ENCODE peak calls at places on chromosomes 7 and 10, in nine cellular contexts. X is heart left ventricle, R is H9, O is fibroblast of lung, D is RWPE2, I is mesenchymal stem cell, T is thoracic aorta, P is pancreas, Z is transverse colon. L is an unnamed sample.
A peak's percentile ranks its signal among the peaks of the same experiment; 100 is the strongest.

GRCh38 chr10:127996586-127996985 is 89.7 kb downstream of the PTPRE start:
- DNase-seq in X (peak; percentile 68), R (no peak), O (peak; percentile 24), D (no peak), I (peak; percentile 80), T (no peak), P (no peak), Z (no peak), L (no peak)

GRCh38 chr7:147197006-147197405 is 1080.4 kb downstream of the CNTNAP2 start:
- DNase-seq in X (no peak), R (no peak), O (peak; percentile 14), D (no peak), I (no peak), T (no peak), P (no peak), Z (no peak), L (no peak)

GRCh38 chr10:117590516-117590915 is 48.0 kb downstream of the EMX2 start:
- DNase-seq in X (no peak), R (no peak), O (no peak), D (no peak), I (peak; percentile 21), T (no peak), P (no peak), Z (no peak), L (no peak)

GRCh38 chr10:96586419-96587254 is at the start of gene TM9SF3:
- DNase-seq in X (peak; percentile 96), R (peak; percentile 85), O (peak; percentile 84), D (peak; percentile 90), I (peak; percentile 91), T (peak; percentile 72), P (peak; percentile 93), Z (peak; percentile 95), L (peak; percentile 70)

GRCh38 chr10:76382381-76382851 is 951.0 kb downstream of the LRMDA start:
- DNase-seq in X (no peak), R (no peak), O (peak; percentile 58), D (no peak), I (peak; percentile 78), T (no peak), P (no peak), Z (no peak), L (no peak)

GRCh38 chr7:49773939-49774458 is 561 bp downstream of the VWC2 start:
- DNase-seq in X (peak; percentile 46), R (peak; percentile 50), O (no peak), D (no peak), I (no peak), T (no peak), P (no peak), Z (no peak), L (no peak)

GRCh38 chr10:129727495-129727894 is 236.6 kb downstream of the EBF3 start:
- DNase-seq in X (no peak), R (no peak), O (no peak), D (no peak), I (no peak), T (no peak), P (no peak), Z (no peak), L (no peak)

GRCh38 chr10:62937674-62938073 is 121.5 kb upstream of the EGR2 start:
- DNase-seq in X (no peak), R (no peak), O (no peak), D (no peak), I (no peak), T (no peak), P (no peak), Z (no peak), L (no peak)

GRCh38 chr10:32939296-32940111 is 18.5 kb downstream of the ITGB1 start:
- DNase-seq in X (no peak), R (no peak), O (no peak), D (no peak), I (no peak), T (no peak), P (no peak), Z (no peak), L (no peak)

GRCh38 chr7:1144269-1144771 is 15.7 kb downstream of the ZFAND2A start:
- DNase-seq in X (peak; percentile 80), R (no peak), O (peak; percentile 23), D (no peak), I (no peak), T (no peak), P (peak; percentile 58), Z (no peak), L (no peak)

GRCh38 chr7:103989785-103990775 is 622 bp upstream of the RELN start:
- DNase-seq in X (no peak), R (peak; percentile 58), O (peak; percentile 49), D (no peak), I (peak; percentile 13), T (no peak), P (peak; percentile 15), Z (no peak), L (no peak)

GRCh38 chr10:499991-500390 is 189.5 kb downstream of the DIP2C start:
- DNase-seq in X (peak; percentile 17), R (no peak), O (no peak), D (peak; percentile 24), I (no peak), T (no peak), P (no peak), Z (no peak), L (no peak)

GRCh38 chr10:33139191-33139646 is 181.2 kb upstream of the ITGB1 start:
- DNase-seq in X (no peak), R (no peak), O (no peak), D (no peak), I (no peak), T (no peak), P (no peak), Z (no peak), L (no peak)

GRCh38 chr7:158309844-158310763 is 277.5 kb downstream of the PTPRN2 start:
- DNase-seq in X (no peak), R (peak; percentile 10), O (no peak), D (no peak), I (no peak), T (no peak), P (no peak), Z (no peak), L (no peak)

GRCh38 chr10:132612571-132613504 is 75.3 kb downstream of the INPP5A start:
- DNase-seq in X (no peak), R (no peak), O (peak; percentile 51), D (peak; percentile 27), I (no peak), T (no peak), P (peak; percentile 17), Z (no peak), L (no peak)

GRCh38 chr7:87220734-87221215 is 1.2 kb upstream of the TMEM243 start:
- DNase-seq in X (no peak), R (no peak), O (peak; percentile 12), D (no peak), I (peak; percentile 28), T (no peak), P (no peak), Z (peak; percentile 28), L (no peak)

GRCh38 chr7:87219545-87220025 is at the start of gene TMEM243:
- DNase-seq in X (peak; percentile 86), R (peak; percentile 53), O (peak; percentile 63), D (peak; percentile 74), I (peak; percentile 84), T (peak; percentile 13), P (peak; percentile 69), Z (peak; percentile 86), L (peak; percentile 17)

GRCh38 chr7:87217983-87218653 is 1.4 kb downstream of the TMEM243 start:
- DNase-seq in X (no peak), R (no peak), O (no peak), D (no peak), I (no peak), T (no peak), P (no peak), Z (no peak), L (no peak)

GRCh38 chr7:87220026-87220733 is 648 bp upstream of the TMEM243 start:
- DNase-seq in X (peak; percentile 84), R (peak; percentile 87), O (peak; percentile 65), D (peak; percentile 82), I (peak; percentile 86), T (peak; percentile 9), P (peak; percentile 77), Z (peak; percentile 90), L (no peak)

GRCh38 chr7:87218941-87219544 is 489 bp downstream of the TMEM243 start:
- DNase-seq in X (peak; percentile 70), R (peak; percentile 74), O (peak; percentile 54), D (no peak), I (peak; percentile 61), T (no peak), P (peak; percentile 45), Z (peak; percentile 59), L (no peak)
- H3K27ac ChIP-seq in X (peak overlapping the region; percentile 91), R (no peak overlapping the region), O (peak overlapping the region; percentile 82), D (peak overlapping the region; percentile 63), I (peak overlapping the region; percentile 53), T (peak overlapping the region; percentile 79), P (peak overlapping the region; percentile 56), Z (peak overlapping the region; percentile 91), L (peak overlapping the region; percentile 94)

GRCh38 chr7:98387544-98388226 is 13.2 kb downstream of the BAIAP2L1 start:
- DNase-seq in X (no peak), R (no peak), O (no peak), D (no peak), I (no peak), T (no peak), P (no peak), Z (no peak), L (no peak)
- H3K27ac ChIP-seq in X (no peak overlapping the region), R (no peak overlapping the region), O (no peak overlapping the region), D (no peak overlapping the region), I (no peak overlapping the region), T (no peak overlapping the region), P (no peak overlapping the region), Z (peak overlapping the region; percentile 44), L (no peak overlapping the region)

DNA sequence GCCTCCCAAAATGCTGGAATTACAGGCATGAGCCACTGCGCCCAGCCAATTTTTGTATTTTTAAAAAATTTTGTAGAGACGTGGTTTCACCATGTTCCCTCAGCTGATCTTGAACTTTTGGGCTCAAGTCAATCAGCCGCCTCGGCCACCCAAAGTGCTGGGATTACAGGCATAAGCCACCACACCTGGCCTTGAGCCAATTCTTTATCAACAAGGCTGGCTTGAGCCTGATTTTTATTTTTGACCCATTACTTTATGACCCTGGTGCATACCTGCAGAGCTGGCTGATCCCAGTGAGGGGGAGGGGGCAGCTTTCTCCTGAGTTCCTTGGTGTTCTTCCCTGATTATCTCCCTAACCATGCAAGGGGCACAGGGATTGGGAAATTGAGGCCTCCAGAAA is 15.8 kb upstream of the CPA1 start:
- DNase-seq in X (no peak), R (no peak), O (no peak), D (no peak), I (no peak), T (no peak), P (no peak), Z (no peak), L (no peak)
- H3K27ac ChIP-seq in X (no peak overlapping the region), R (no peak overlapping the region), O (no peak overlapping the region), D (peak overlapping the region; percentile 92), I (peak overlapping the region; percentile 85), T (peak overlapping the region; percentile 70), P (peak overlapping the region; percentile 35), Z (no peak overlapping the region), L (no peak overlapping the region)

DNA sequence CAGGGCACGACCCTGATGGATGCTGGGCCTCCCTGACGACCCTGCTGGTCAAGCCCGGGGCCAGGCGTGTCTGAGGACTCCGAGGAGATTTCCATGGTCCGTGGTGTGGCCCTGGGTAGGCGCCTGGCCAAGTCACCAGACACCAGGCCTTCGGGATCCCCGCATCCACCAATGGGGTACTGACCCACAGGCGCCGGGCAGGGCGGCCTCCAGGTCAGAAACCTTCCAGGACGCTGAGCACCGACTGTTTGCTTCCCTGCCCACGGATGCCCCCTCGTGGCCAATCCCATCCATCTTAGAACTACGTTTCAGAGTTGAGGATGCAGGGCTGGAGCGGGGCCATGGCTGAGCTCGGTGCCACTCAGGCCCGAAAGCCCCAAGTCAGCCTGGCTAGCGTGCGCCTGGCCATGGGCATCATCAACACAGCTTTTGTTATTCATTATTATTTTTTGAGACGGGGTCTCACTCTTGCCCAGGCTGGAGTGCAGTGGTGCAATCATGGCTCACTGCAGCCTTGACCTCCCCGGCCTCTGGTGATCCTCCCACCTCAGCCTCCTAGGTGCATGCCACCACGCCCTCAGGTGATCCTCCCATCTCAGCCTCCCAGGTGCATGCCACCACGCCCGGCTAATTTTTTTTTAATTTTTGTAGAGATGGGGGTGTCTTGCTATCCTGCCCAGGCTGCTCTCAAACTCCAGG is 7.1 kb upstream of the AMZ1 start:
- DNase-seq in X (peak; percentile 88), R (peak; percentile 87), O (peak; percentile 62), D (peak; percentile 72), I (peak; percentile 72), T (peak; percentile 37), P (peak; percentile 87), Z (peak; percentile 85), L (no peak)
- H3K27ac ChIP-seq in X (no peak overlapping the region), R (no peak overlapping the region), O (no peak overlapping the region), D (no peak overlapping the region), I (no peak overlapping the region), T (no peak overlapping the region), P (no peak overlapping the region), Z (no peak overlapping the region), L (no peak overlapping the region)